ENCODE peak calls at places on chromosomes 4 and X, in six cellular contexts. M is H1, F is IMR-90, V is body of pancreas, P is tibial nerve, Q is K562. W is an unnamed sample. For H3K36me3, the result is how much of the 10 kb centered on the place peaks cover.

GRCh38 chrX:70436380-70436779 is 8.3 kb upstream of the DLG3 start:
- DNase-seq in P (no peak), V (no peak), Q (peak), M (no peak), F (no peak), W (no peak)

GRCh38 chr4:38949416-38950051 is 81.9 kb downstream of the FAM114A1 start:
- DNase-seq in M (no peak), V (no peak), Q (no peak), F (peak), P (no peak), W (no peak)

GRCh38 chrX:153412746-153413720 is 1.8 kb downstream of the ZFP92 start:
- DNase-seq in M (no peak), P (no peak), F (no peak), V (no peak), Q (no peak), W (no peak)

GRCh38 chrX:115459883-115460564 is 101.0 kb upstream of the PLS3 start:
- DNase-seq in M (no peak), P (no peak), Q (no peak), V (no peak), F (peak), W (no peak)

GRCh38 chrX:19593684-19594083 is 78.4 kb upstream of the MAP3K15 start:
- DNase-seq in Q (peak), P (no peak), V (no peak), M (no peak), F (peak), W (no peak)

GRCh38 chrX:100649550-100650356 is 5.8 kb downstream of the SRPX2 start:
- DNase-seq in P (peak), V (peak), M (no peak), Q (no peak), F (peak), W (peak)

GRCh38 chr4:68180858-68181531 is 51.3 kb upstream of the TMPRSS11F start:
- DNase-seq in V (no peak), F (no peak), Q (no peak), M (no peak), P (no peak), W (no peak)

GRCh38 chr4:81652069-81652478 is 180.4 kb upstream of the RASGEF1B start:
- DNase-seq in Q (no peak), V (no peak), F (no peak), P (no peak), M (no peak), W (peak)

GRCh38 chr4:93731448-93731847 is 97.1 kb upstream of the ATOH1 start:
- DNase-seq in P (no peak), Q (no peak), V (no peak), M (no peak), F (peak), W (no peak)

GRCh38 chr4:129905256-129905655 is 809.3 kb downstream of the C4orf33 start:
- DNase-seq in F (no peak), V (no peak), P (no peak), Q (no peak), M (no peak), W (no peak)

GRCh38 chrX:132442674-132443073 is 46.2 kb downstream of the MBNL3 start:
- DNase-seq in F (no peak), V (no peak), Q (no peak), M (no peak), P (no peak), W (peak)

GRCh38 chr4:48100248-48100647 is 33.8 kb downstream of the TXK start:
- DNase-seq in P (no peak), M (no peak), V (no peak), F (no peak), Q (no peak), W (no peak)

GRCh38 chrX:54358424-54359211 is 772 bp upstream of the WNK3 start:
- DNase-seq in P (no peak), M (peak), V (peak), F (peak), Q (no peak), W (peak)

GRCh38 chrX:125926295-125926694 is 239.8 kb downstream of the DCAF12L2 start:
- DNase-seq in M (no peak), V (no peak), F (no peak), P (no peak), Q (no peak), W (no peak)

GRCh38 chr4:84024405-84024804 is 474.7 kb downstream of the NKX6-1 start:
- DNase-seq in F (no peak), M (no peak), P (no peak), V (no peak), Q (no peak), W (no peak)

GRCh38 chr4:77819409-77819835 is 254 bp upstream of the CNOT6L start:
- DNase-seq in P (peak), F (no peak), V (no peak), M (no peak), Q (peak), W (peak)

GRCh38 chr4:140088317-140088967 is 65.5 kb downstream of the MAML3 start:
- DNase-seq in F (peak), V (no peak), P (no peak), M (no peak), Q (no peak), W (no peak)

GRCh38 chr4:6333301-6334202 is 63.9 kb downstream of the WFS1 start:
- DNase-seq in M (no peak), V (no peak), Q (peak), F (no peak), P (no peak), W (no peak)

GRCh38 chrX:150680974-150681373 is 12.2 kb upstream of the MTMR1 start:
- DNase-seq in M (no peak), V (peak), F (peak), P (no peak), Q (no peak), W (peak)

GRCh38 chr4:128393111-128393704 is 105.6 kb upstream of the PGRMC2 start:
- DNase-seq in F (peak), P (no peak), Q (no peak), V (no peak), M (no peak), W (no peak)

GRCh38 chrX:16825306-16826035 is 39.2 kb downstream of the TXLNG start:
- DNase-seq in V (no peak), F (peak), Q (no peak), M (no peak), P (no peak), W (no peak)
- H3K36me3 ChIP-seq in V (under half), F (under half), Q (half or more), M (under half), P (under half), W (under half)

GRCh38 chrX:103356023-103356798 is at the start of gene TCEAL9:
- DNase-seq in F (peak), M (no peak), P (peak), Q (peak), V (peak), W (peak)

GRCh38 chrX:103360092-103360491 is 3.8 kb downstream of the TCEAL9 start:
- DNase-seq in Q (no peak), P (no peak), M (no peak), F (no peak), V (no peak), W (no peak)

GRCh38 chrX:103356897-103357296 is 591 bp downstream of the TCEAL9 start:
- DNase-seq in M (no peak), P (no peak), V (peak), Q (peak), F (no peak), W (peak)

GRCh38 chrX:103360916-103361315 is 4.6 kb downstream of the TCEAL9 start:
- DNase-seq in P (no peak), V (no peak), M (no peak), F (no peak), Q (no peak), W (no peak)

DNA sequence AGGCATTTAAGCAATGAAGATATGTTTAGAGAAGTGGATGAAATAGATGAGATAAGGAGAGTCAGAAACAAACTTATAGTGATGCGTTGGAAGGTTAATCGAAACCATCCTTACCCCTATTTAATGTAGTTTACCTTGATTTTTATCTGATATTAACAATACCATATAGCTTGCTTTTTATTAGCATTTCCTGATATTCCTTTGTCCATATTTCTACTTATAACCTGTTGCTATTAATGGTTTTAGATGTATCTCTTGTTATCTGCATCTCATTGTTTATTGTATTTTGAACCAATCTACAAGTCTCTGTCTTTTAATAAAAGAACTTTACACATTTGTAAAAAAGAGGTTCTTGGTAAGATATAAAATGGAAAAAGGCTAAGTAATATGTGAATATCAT is 1.6 kb downstream of the TCEAL9 start:
- DNase-seq in V (no peak), F (no peak), M (no peak), P (no peak), Q (no peak), W (no peak)
- H3K4me3 ChIP-seq in V (no peak), F (peak), M (no peak), P (no peak), Q (peak), W (no peak)

GRCh38 chr4:152780267-152780811 is 585 bp downstream of the ARFIP1 start:
- DNase-seq in Q (peak), V (no peak), F (peak), M (no peak), P (no peak), W (no peak)

GRCh38 chr4:152776352-152776751 is 3.2 kb downstream of the TIGD4 start:
- DNase-seq in P (no peak), M (no peak), F (peak), V (no peak), Q (no peak), W (no peak)

GRCh38 chr4:152778656-152779512 is 646 bp downstream of the TIGD4 start:
- DNase-seq in F (peak), M (no peak), V (peak), Q (no peak), P (no peak), W (peak)

GRCh38 chr4:152777488-152777887 is 2.0 kb downstream of the TIGD4 start:
- DNase-seq in V (no peak), F (no peak), P (no peak), Q (no peak), M (no peak), W (no peak)

GRCh38 chr4:152779513-152780266 is at the start of the genes ARFIP1 and TIGD4:
- DNase-seq in P (peak), Q (peak), V (peak), M (peak), F (peak), W (peak)
- TF ChIP-seq POLR2A in P (peak), Q (peak), V (peak), M (peak), F (peak), W (no peak)

GRCh38 chr4:159342374-159342773 is 239.5 kb downstream of the RAPGEF2 start:
- DNase-seq in Q (no peak), V (no peak), M (no peak), P (no peak), F (no peak), W (no peak)
- H3K36me3 ChIP-seq in Q (half or more), V (under half), M (under half), P (under half), F (under half), W (under half)

GRCh38 chr4:179465131-179465797 is 2023.0 kb upstream of the AGA start:
- DNase-seq in F (peak), M (peak), Q (no peak), P (no peak), V (no peak), W (no peak)
- H3K4me3 ChIP-seq in F (no peak), M (no peak), Q (no peak), P (no peak), V (no peak), W (no peak)

DNA sequence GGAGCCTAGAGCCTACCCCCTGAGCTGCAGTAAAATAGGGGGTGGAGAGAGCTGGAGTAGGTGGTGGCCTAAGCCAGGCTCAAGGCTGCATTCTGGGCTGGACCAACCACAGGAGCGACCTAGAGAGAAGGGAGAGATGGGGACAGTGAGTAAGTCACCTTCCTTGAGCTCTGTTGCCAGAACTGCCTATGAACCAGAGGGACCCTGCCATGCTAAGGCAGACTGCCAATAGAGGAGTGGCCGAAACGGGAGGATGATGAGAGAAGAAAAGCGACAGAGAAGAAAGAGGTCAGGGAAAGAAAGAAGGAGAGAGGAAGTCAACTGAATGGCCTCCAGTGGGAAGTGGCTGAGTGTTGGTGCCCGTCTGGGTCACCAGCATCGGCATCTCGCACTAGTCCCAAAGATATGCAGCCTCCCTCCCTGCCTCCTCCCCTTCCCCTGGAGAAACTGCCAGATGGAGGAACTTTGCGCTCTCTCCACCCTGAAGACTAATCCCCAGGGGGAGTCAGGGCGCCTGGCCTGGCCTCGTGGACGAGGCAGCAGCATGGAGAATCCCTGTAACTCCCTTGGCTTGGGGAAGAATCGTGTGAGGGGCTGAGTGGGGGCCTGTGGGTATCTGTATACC is 28.8 kb downstream of the ELF4 start:
- DNase-seq in M (no peak), P (no peak), F (no peak), Q (no peak), V (no peak), W (no peak)
- TF ChIP-seq POLR2A in M (no peak), P (no peak), F (no peak), Q (no peak), V (no peak), W (no peak)

GRCh38 chrX:149490100-149490499 is 15.0 kb downstream of the IDS start:
- DNase-seq in Q (no peak), M (no peak), V (no peak), P (no peak), F (peak), W (no peak)

GRCh38 chrX:149495573-149496071 is 9.5 kb downstream of the IDS start:
- DNase-seq in Q (no peak), V (no peak), M (no peak), P (no peak), F (peak), W (no peak)

GRCh38 chrX:149493567-149494562 is 11.2 kb downstream of the IDS start:
- DNase-seq in F (no peak), M (no peak), V (no peak), P (no peak), Q (peak), W (peak)

GRCh38 chrX:149494844-149495565 is 10.1 kb downstream of the IDS start:
- DNase-seq in M (no peak), P (no peak), V (no peak), Q (no peak), F (no peak), W (no peak)

GRCh38 chrX:149491812-149492211 is 13.3 kb downstream of the IDS start:
- DNase-seq in F (no peak), P (no peak), Q (no peak), M (no peak), V (no peak), W (no peak)
- H3K36me3 ChIP-seq in F (under half), P (under half), Q (under half), M (under half), V (under half), W (under half)

DNA sequence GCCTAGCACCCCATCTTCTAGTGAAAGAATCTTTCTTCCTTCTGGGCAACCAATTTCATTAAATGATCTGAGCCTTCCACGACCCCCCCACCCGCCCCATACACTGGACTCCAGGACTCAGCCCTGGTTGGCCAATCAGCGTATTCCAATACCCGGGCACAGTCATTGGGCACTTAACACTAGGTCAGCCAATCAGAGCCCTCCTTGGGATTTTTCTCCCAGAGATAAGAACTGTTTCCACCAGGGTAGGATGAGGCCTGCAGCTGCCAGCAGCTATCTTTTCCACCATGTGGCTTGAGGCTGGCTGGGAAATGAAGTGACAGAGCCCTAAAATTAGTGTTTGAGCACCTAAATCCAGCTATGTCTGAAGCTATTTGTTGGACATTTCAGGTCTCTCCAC is 418.8 kb downstream of the BCOR start:
- DNase-seq in Q (peak), P (no peak), F (no peak), V (no peak), M (no peak), W (no peak)
- H3K4me3 ChIP-seq in Q (no peak), P (no peak), F (no peak), V (no peak), M (no peak), W (no peak)

GRCh38 chr4:184310881-184311709 is 93.4 kb upstream of the ENPP6 start:
- DNase-seq in V (peak), Q (no peak), M (no peak), F (no peak), P (no peak), W (peak)

GRCh38 chr4:184313058-184313709 is 95.5 kb upstream of the ENPP6 start:
- DNase-seq in Q (no peak), V (no peak), P (no peak), F (no peak), M (no peak), W (no peak)

GRCh38 chr4:184309241-184310170 is 91.8 kb upstream of the ENPP6 start:
- DNase-seq in P (no peak), V (no peak), F (no peak), M (no peak), Q (no peak), W (no peak)

GRCh38 chr4:184312126-184312525 is 94.5 kb upstream of the ENPP6 start:
- DNase-seq in V (no peak), F (no peak), M (no peak), P (no peak), Q (no peak), W (no peak)

DNA sequence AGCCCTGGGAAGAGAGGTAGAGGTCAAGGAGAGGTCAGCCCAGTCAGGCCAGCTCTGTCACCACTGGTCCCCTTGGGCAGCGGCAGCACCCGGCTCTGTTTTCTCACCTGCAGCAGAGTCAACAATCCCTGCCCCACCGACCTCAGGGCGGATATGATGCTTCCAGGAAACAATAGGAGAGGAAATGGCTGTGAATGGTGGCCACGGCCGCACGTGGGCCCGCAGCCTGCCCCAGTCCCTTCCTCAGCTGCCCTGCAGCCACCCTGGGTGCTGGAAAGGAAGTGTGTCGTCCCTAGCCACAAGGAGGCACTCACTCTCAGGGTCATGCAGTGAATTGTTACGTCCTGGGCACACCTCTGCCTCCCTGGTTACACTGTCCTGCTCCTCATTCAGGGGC is 92.5 kb upstream of the ENPP6 start:
- DNase-seq in M (no peak), V (peak), Q (no peak), P (no peak), F (no peak), W (no peak)
- TF ChIP-seq POLR2A in M (no peak), V (no peak), Q (no peak), P (no peak), F (no peak), W (no peak)